ENCODE peak calls at places on chromosomes 1 and 21, in nine cellular contexts. One of them, this sample, is unnamed.

GRCh38 chr1:151680812-151681211 is 35.8 kb downstream of the CELF3 start:
- DNase-seq in breast epithelium: no peak
- DNase-seq in ovary: no peak
- DNase-seq in adrenal gland: no peak
- DNase-seq in IMR-90: peak; percentile 89
- DNase-seq in uterus: no peak
- DNase-seq in K562: no peak
- DNase-seq in heart left ventricle: no peak
- DNase-seq in sigmoid colon: no peak
- DNase-seq in this sample: no peak

GRCh38 chr1:157108448-157108847 is 8.8 kb upstream of the ETV3L start:
- DNase-seq in breast epithelium: no peak
- DNase-seq in ovary: no peak
- DNase-seq in adrenal gland: no peak
- DNase-seq in IMR-90: no peak
- DNase-seq in uterus: no peak
- DNase-seq in K562: no peak
- DNase-seq in heart left ventricle: no peak
- DNase-seq in sigmoid colon: no peak
- DNase-seq in this sample: no peak

GRCh38 chr1:151822404-151822803 is 9.2 kb downstream of the RORC start:
- DNase-seq in breast epithelium: no peak
- DNase-seq in ovary: no peak
- DNase-seq in adrenal gland: no peak
- DNase-seq in IMR-90: no peak
- DNase-seq in uterus: no peak
- DNase-seq in K562: peak; percentile 39
- DNase-seq in heart left ventricle: no peak
- DNase-seq in sigmoid colon: no peak
- DNase-seq in this sample: no peak

GRCh38 chr1:7257225-7257624 is 472.0 kb downstream of the CAMTA1 start:
- DNase-seq in breast epithelium: no peak
- DNase-seq in ovary: no peak
- DNase-seq in adrenal gland: no peak
- DNase-seq in IMR-90: no peak
- DNase-seq in uterus: no peak
- DNase-seq in K562: no peak
- DNase-seq in heart left ventricle: no peak
- DNase-seq in sigmoid colon: no peak
- DNase-seq in this sample: peak; percentile 87

GRCh38 chr1:1928231-1929101 is 9.4 kb upstream of the TMEM52 start:
- DNase-seq in breast epithelium: no peak
- DNase-seq in ovary: no peak
- DNase-seq in adrenal gland: peak; percentile 43
- DNase-seq in IMR-90: no peak
- DNase-seq in uterus: no peak
- DNase-seq in K562: no peak
- DNase-seq in heart left ventricle: no peak
- DNase-seq in sigmoid colon: no peak
- DNase-seq in this sample: no peak

GRCh38 chr1:160028426-160028825 is 3.4 kb downstream of the PIGM start:
- DNase-seq in breast epithelium: no peak
- DNase-seq in ovary: no peak
- DNase-seq in adrenal gland: no peak
- DNase-seq in IMR-90: no peak
- DNase-seq in uterus: no peak
- DNase-seq in K562: no peak
- DNase-seq in heart left ventricle: no peak
- DNase-seq in sigmoid colon: no peak
- DNase-seq in this sample: no peak

GRCh38 chr1:161367684-161368398 is at the start of gene CFAP126:
- DNase-seq in breast epithelium: peak; percentile 61
- DNase-seq in ovary: peak; percentile 56
- DNase-seq in adrenal gland: peak; percentile 77
- DNase-seq in IMR-90: peak; percentile 70
- DNase-seq in uterus: no peak
- DNase-seq in K562: peak; percentile 79
- DNase-seq in heart left ventricle: peak; percentile 65
- DNase-seq in sigmoid colon: peak; percentile 74
- DNase-seq in this sample: no peak

GRCh38 chr21:15841856-15842564 is 112.2 kb downstream of the USP25 start:
- DNase-seq in breast epithelium: no peak
- DNase-seq in ovary: no peak
- DNase-seq in adrenal gland: no peak
- DNase-seq in IMR-90: peak; percentile 75
- DNase-seq in uterus: no peak
- DNase-seq in K562: no peak
- DNase-seq in heart left ventricle: no peak
- DNase-seq in sigmoid colon: no peak
- DNase-seq in this sample: no peak

GRCh38 chr1:77683836-77684148 is 1.3 kb upstream of the ZZZ3 start:
- DNase-seq in breast epithelium: no peak
- DNase-seq in ovary: no peak
- DNase-seq in adrenal gland: no peak
- DNase-seq in IMR-90: no peak
- DNase-seq in uterus: no peak
- DNase-seq in K562: no peak
- DNase-seq in heart left ventricle: no peak
- DNase-seq in sigmoid colon: no peak
- DNase-seq in this sample: no peak

GRCh38 chr1:77688939-77689338 is 6.5 kb upstream of the ZZZ3 start:
- DNase-seq in breast epithelium: no peak
- DNase-seq in ovary: no peak
- DNase-seq in adrenal gland: no peak
- DNase-seq in IMR-90: no peak
- DNase-seq in uterus: no peak
- DNase-seq in K562: no peak
- DNase-seq in heart left ventricle: no peak
- DNase-seq in sigmoid colon: no peak
- DNase-seq in this sample: no peak

GRCh38 chr1:77686784-77687518 is 4.5 kb upstream of the ZZZ3 start:
- DNase-seq in breast epithelium: no peak
- DNase-seq in ovary: peak; percentile 36
- DNase-seq in adrenal gland: peak; percentile 36
- DNase-seq in IMR-90: no peak
- DNase-seq in uterus: no peak
- DNase-seq in K562: no peak
- DNase-seq in heart left ventricle: peak; percentile 16
- DNase-seq in sigmoid colon: no peak
- DNase-seq in this sample: no peak

GRCh38 chr1:77683142-77683835 is 831 bp upstream of the ZZZ3 start:
- DNase-seq in breast epithelium: peak; percentile 88
- DNase-seq in ovary: peak; percentile 91
- DNase-seq in adrenal gland: peak; percentile 93
- DNase-seq in IMR-90: peak; percentile 89
- DNase-seq in uterus: peak; percentile 91
- DNase-seq in K562: peak; percentile 88
- DNase-seq in heart left ventricle: peak; percentile 94
- DNase-seq in sigmoid colon: peak; percentile 96
- DNase-seq in this sample: peak; percentile 96

DNA sequence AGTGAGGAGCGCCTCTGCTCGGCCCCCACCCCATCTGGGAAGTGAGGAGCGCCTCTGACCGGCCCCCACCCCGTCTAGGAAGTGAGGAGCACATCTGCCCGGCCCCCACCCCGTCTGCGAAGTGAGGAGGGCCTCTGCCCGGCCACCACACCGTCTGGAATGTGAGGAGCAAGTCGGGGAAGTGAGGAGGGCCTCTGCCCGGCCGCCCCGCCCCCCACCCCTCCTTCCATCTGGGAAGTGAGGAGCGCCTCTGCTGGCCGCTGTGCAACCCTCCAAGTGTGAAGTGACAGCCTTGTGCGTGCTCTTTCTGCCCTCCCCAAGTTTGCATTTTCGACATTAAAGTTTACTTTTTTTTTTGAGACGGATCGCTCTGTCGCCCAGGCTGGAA is 5.1 kb upstream of the ZZZ3 start:
- DNase-seq in breast epithelium: no peak
- DNase-seq in ovary: peak; percentile 58
- DNase-seq in adrenal gland: peak; percentile 66
- DNase-seq in IMR-90: no peak
- DNase-seq in uterus: no peak
- DNase-seq in K562: no peak
- DNase-seq in heart left ventricle: peak; percentile 19
- DNase-seq in sigmoid colon: no peak
- DNase-seq in this sample: no peak
- TF ChIP-seq CTCF in breast epithelium: peak; percentile 16
- TF ChIP-seq CTCF in ovary: no peak
- TF ChIP-seq CTCF in adrenal gland: peak; percentile 9
- TF ChIP-seq CTCF in IMR-90: no peak
- TF ChIP-seq CTCF in uterus: no peak
- TF ChIP-seq CTCF in K562: no peak
- TF ChIP-seq CTCF in heart left ventricle: no peak
- TF ChIP-seq CTCF in sigmoid colon: no peak
- TF ChIP-seq CTCF in this sample: no peak

DNA sequence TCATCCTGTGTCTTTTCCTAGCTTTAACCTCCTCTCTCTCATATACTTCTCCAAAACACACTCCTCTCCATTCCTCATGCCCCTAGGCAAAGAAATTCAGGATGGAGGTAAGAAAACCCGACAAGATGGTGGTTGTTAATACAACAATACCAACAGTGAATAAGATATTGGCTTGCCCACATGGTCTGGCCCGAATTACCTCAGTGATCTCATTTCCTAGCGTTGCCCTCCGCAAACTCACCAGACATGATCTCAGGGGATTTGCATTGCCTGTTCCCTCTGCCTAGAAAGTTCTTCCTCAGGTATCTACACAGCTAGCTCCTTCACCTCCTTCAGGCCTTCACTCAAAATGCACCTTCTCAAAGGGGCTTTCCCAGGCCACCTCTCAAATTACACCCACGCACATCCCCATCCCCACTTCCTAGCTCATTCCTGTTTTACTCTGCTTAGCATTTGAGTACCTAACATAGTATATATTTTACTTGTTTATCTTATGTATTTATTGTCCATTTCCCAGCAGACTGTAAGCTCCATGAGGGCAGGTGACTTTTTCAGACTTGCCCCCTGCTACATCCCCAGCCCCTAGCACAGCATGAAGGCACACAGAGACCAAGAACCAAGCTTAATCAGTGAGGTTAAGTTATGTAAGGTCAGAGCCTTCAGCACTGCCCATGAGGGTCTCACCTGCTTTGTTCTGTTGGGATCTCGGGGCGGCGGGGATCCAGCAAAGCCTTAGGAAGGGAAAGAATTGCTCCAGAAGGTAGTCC is 10.2 kb upstream of the UBR4 start:
- DNase-seq in breast epithelium: no peak
- DNase-seq in ovary: no peak
- DNase-seq in adrenal gland: no peak
- DNase-seq in IMR-90: no peak
- DNase-seq in uterus: no peak
- DNase-seq in K562: no peak
- DNase-seq in heart left ventricle: no peak
- DNase-seq in sigmoid colon: no peak
- DNase-seq in this sample: no peak
- H3K36me3 ChIP-seq in breast epithelium: peaks cover 6% of the 10 kb centered on the region
- H3K36me3 ChIP-seq in ovary: no peaks in the 10 kb centered on the region
- H3K36me3 ChIP-seq in adrenal gland: peaks cover 85% of the 10 kb centered on the region
- H3K36me3 ChIP-seq in IMR-90: peaks cover 56% of the 10 kb centered on the region
- H3K36me3 ChIP-seq in uterus: no peaks in the 10 kb centered on the region
- H3K36me3 ChIP-seq in K562: peaks cover 100% of the 10 kb centered on the region
- H3K36me3 ChIP-seq in heart left ventricle: peaks cover 96% of the 10 kb centered on the region
- H3K36me3 ChIP-seq in sigmoid colon: peaks cover 23% of the 10 kb centered on the region
- H3K36me3 ChIP-seq in this sample: peaks cover 97% of the 10 kb centered on the region

GRCh38 chr1:25095635-25096200 is 136.6 kb downstream of the SYF2 start:
- DNase-seq in breast epithelium: no peak
- DNase-seq in ovary: no peak
- DNase-seq in adrenal gland: no peak
- DNase-seq in IMR-90: no peak
- DNase-seq in uterus: no peak
- DNase-seq in K562: no peak
- DNase-seq in heart left ventricle: no peak
- DNase-seq in sigmoid colon: no peak
- DNase-seq in this sample: no peak

GRCh38 chr1:25099343-25099951 is 132.9 kb downstream of the SYF2 start:
- DNase-seq in breast epithelium: no peak
- DNase-seq in ovary: no peak
- DNase-seq in adrenal gland: peak; percentile 23
- DNase-seq in IMR-90: no peak
- DNase-seq in uterus: no peak
- DNase-seq in K562: no peak
- DNase-seq in heart left ventricle: no peak
- DNase-seq in sigmoid colon: no peak
- DNase-seq in this sample: no peak

GRCh38 chr1:25096307-25097150 is 135.8 kb downstream of the SYF2 start:
- DNase-seq in breast epithelium: no peak
- DNase-seq in ovary: no peak
- DNase-seq in adrenal gland: no peak
- DNase-seq in IMR-90: no peak
- DNase-seq in uterus: no peak
- DNase-seq in K562: no peak
- DNase-seq in heart left ventricle: no peak
- DNase-seq in sigmoid colon: no peak
- DNase-seq in this sample: no peak

GRCh38 chr1:25100151-25100841 is 132.0 kb downstream of the SYF2 start:
- DNase-seq in breast epithelium: no peak
- DNase-seq in ovary: no peak
- DNase-seq in adrenal gland: no peak
- DNase-seq in IMR-90: no peak
- DNase-seq in uterus: no peak
- DNase-seq in K562: no peak
- DNase-seq in heart left ventricle: no peak
- DNase-seq in sigmoid colon: no peak
- DNase-seq in this sample: no peak

DNA sequence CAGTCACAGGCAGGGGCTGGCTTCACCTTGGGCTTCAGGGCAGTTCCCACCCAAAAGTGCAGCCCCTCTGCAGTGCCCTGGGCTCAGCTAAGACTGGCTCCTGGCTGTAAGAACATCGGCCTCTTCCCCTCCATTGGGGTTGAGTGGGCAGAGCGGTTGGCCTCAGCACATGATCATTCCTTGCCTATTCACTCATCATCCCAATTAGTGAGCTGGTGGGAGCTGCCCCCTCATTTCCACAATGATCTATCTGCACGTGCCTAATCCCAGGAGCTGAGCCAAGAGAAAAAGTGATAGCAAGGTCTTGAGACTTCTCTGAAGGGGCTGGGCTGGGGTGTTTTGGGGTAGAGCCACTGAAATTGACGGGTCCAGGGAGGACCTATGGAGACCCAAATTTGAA is 133.6 kb downstream of the SYF2 start:
- DNase-seq in breast epithelium: no peak
- DNase-seq in ovary: no peak
- DNase-seq in adrenal gland: no peak
- DNase-seq in IMR-90: no peak
- DNase-seq in uterus: no peak
- DNase-seq in K562: no peak
- DNase-seq in heart left ventricle: no peak
- DNase-seq in sigmoid colon: no peak
- DNase-seq in this sample: no peak
- TF ChIP-seq POLR2A in breast epithelium: no peak
- TF ChIP-seq POLR2A in ovary: no peak
- TF ChIP-seq POLR2A in adrenal gland: no peak
- TF ChIP-seq POLR2A in IMR-90: no peak
- TF ChIP-seq POLR2A in uterus: no peak
- TF ChIP-seq POLR2A in K562: no peak
- TF ChIP-seq POLR2A in heart left ventricle: no peak
- TF ChIP-seq POLR2A in sigmoid colon: no peak
- TF ChIP-seq POLR2A in this sample: no peak

GRCh38 chr1:6041432-6042062 is 4.1 kb upstream of the KCNAB2 start:
- DNase-seq in breast epithelium: no peak
- DNase-seq in ovary: peak; percentile 45
- DNase-seq in adrenal gland: no peak
- DNase-seq in IMR-90: no peak
- DNase-seq in uterus: peak; percentile 25
- DNase-seq in K562: peak; percentile 83
- DNase-seq in heart left ventricle: no peak
- DNase-seq in sigmoid colon: no peak
- DNase-seq in this sample: no peak
- TF ChIP-seq CTCF in breast epithelium: no peak
- TF ChIP-seq CTCF in ovary: no peak
- TF ChIP-seq CTCF in adrenal gland: no peak
- TF ChIP-seq CTCF in IMR-90: peak; percentile 54
- TF ChIP-seq CTCF in uterus: peak; percentile 13
- TF ChIP-seq CTCF in K562: peak; percentile 89
- TF ChIP-seq CTCF in heart left ventricle: peak; percentile 30
- TF ChIP-seq CTCF in sigmoid colon: peak; percentile 18
- TF ChIP-seq CTCF in this sample: no peak